ENCODE peak calls at places on chromosomes 13 and 19, in four cellular contexts. P is heart right ventricle, D is NCI-H748 treated with DMSO at 0.1 percent for 48 hours, S is A549. N is an unnamed sample.

GRCh38 chr19:54336893-54337857 is 1.8 kb downstream of the LILRA4 start:
- DNase-seq in P (no peak), D (no peak), S (no peak), N (no peak)

GRCh38 chr19:12703056-12703455 is 6.6 kb upstream of the FBXW9 start:
- DNase-seq in P (no peak), D (no peak), S (peak), N (no peak)

GRCh38 chr13:61170791-61171330 is 244.8 kb downstream of the PCDH20 start:
- DNase-seq in P (peak), D (no peak), S (no peak), N (no peak)

GRCh38 chr13:41039746-41040145 is 20.6 kb upstream of the ELF1 start:
- DNase-seq in P (no peak), D (no peak), S (no peak), N (no peak)

GRCh38 chr19:5170329-5170745 is 170.3 kb downstream of the PTPRS start:
- DNase-seq in P (no peak), D (no peak), S (peak), N (no peak)

GRCh38 chr19:55062735-55063491 is at the start of gene RDH13:
- DNase-seq in P (peak), D (peak), S (peak), N (peak)

GRCh38 chr19:42198676-42199439 is 18.6 kb downstream of the DEDD2 start:
- DNase-seq in P (no peak), D (no peak), S (no peak), N (no peak)

GRCh38 chr19:39499082-39499642 is 415 bp downstream of the DLL3 start:
- DNase-seq in P (no peak), D (no peak), S (no peak), N (no peak)

GRCh38 chr13:30119476-30119875 is 187.9 kb downstream of the KATNAL1 start:
- DNase-seq in P (no peak), D (no peak), S (no peak), N (peak)

GRCh38 chr19:45470147-45471081 is 2.6 kb downstream of the FOSB start:
- DNase-seq in P (no peak), D (no peak), S (peak), N (no peak)

GRCh38 chr19:41321600-41322270 is 11.8 kb downstream of the CCDC97 start:
- DNase-seq in P (no peak), D (no peak), S (peak), N (peak)

GRCh38 chr19:21322528-21322927 is 6.7 kb downstream of the ZNF708 start:
- DNase-seq in P (peak), D (no peak), S (no peak), N (no peak)

GRCh38 chr19:14405758-14406644 is 13.1 kb downstream of the DDX39A start:
- DNase-seq in P (peak), D (peak), S (peak), N (peak)

GRCh38 chr13:73412933-73413332 is 354.1 kb downstream of the KLF5 start:
- DNase-seq in P (no peak), D (no peak), S (no peak), N (no peak)

GRCh38 chr19:6221878-6222746 is 57.7 kb downstream of the MLLT1 start:
- DNase-seq in P (no peak), D (no peak), S (no peak), N (no peak)

GRCh38 chr13:39385621-39386231 is 217.3 kb downstream of the LHFPL6 start:
- DNase-seq in P (no peak), D (peak), S (no peak), N (no peak)

GRCh38 chr13:35700661-35701060 is 224.2 kb upstream of the MAB21L1 start:
- DNase-seq in P (no peak), D (no peak), S (no peak), N (no peak)